ENCODE peak calls at places on chromosomes 11 and 22, in six cellular contexts. R is stomach, W is IMR-90, U is GM23338, A is hepatocyte, L is brain microvascular endothelial cell. I is an unnamed sample.

GRCh38 chr11:113444469-113445122 is 30.6 kb downstream of the DRD2 start:
- DNase-seq in U (no peak), A (no peak), W (no peak), R (no peak), L (no peak), I (no peak)

GRCh38 chr11:74754507-74755255 is 6.0 kb downstream of the RNF169 start:
- DNase-seq in A (peak), W (peak), R (no peak), U (no peak), L (peak), I (peak)

GRCh38 chr11:44149651-44150050 is 54.2 kb downstream of the EXT2 start:
- DNase-seq in U (no peak), W (peak), A (no peak), L (peak), R (no peak), I (no peak)

GRCh38 chr11:70002433-70002832 is 75.7 kb upstream of the ANO1 start:
- DNase-seq in W (no peak), U (no peak), A (no peak), L (no peak), R (no peak), I (no peak)

GRCh38 chr11:123527526-123527925 is 97.5 kb downstream of the GRAMD1B start:
- DNase-seq in R (no peak), U (no peak), W (no peak), A (no peak), L (no peak), I (no peak)

GRCh38 chr22:25388866-25389540 is 169.6 kb downstream of the CRYBB2 start:
- DNase-seq in R (no peak), L (no peak), A (no peak), U (no peak), W (no peak), I (no peak)

GRCh38 chr22:38402204-38402603 is 52.8 kb downstream of the KCNJ4 start:
- DNase-seq in L (no peak), W (no peak), A (no peak), R (no peak), U (no peak), I (no peak)

GRCh38 chr11:68962527-68963250 is 18.1 kb downstream of the MRGPRD start:
- DNase-seq in W (no peak), A (no peak), R (no peak), L (no peak), U (no peak), I (no peak)

GRCh38 chr22:25448435-25449051 is 115.9 kb upstream of the GRK3 start:
- DNase-seq in W (peak), L (peak), U (peak), R (no peak), A (peak), I (peak)

GRCh38 chr11:60938500-60938899 is 13.5 kb downstream of the SLC15A3 start:
- DNase-seq in L (no peak), A (no peak), R (no peak), U (no peak), W (no peak), I (no peak)

GRCh38 chr11:106475181-106475580 is 397.7 kb downstream of the AASDHPPT start:
- DNase-seq in R (no peak), U (no peak), A (no peak), L (no peak), W (no peak), I (no peak)

GRCh38 chr22:43848366-43849171 is 13.7 kb downstream of the SULT4A1 start:
- DNase-seq in U (peak), W (peak), L (no peak), A (peak), R (no peak), I (no peak)

GRCh38 chr11:129290966-129291365 is 84.7 kb upstream of the BARX2 start:
- DNase-seq in A (no peak), L (no peak), R (no peak), W (no peak), U (no peak), I (no peak)

GRCh38 chr11:122764691-122765090 is 73.6 kb upstream of the CRTAM start:
- DNase-seq in W (no peak), A (no peak), L (no peak), R (no peak), U (no peak), I (no peak)

GRCh38 chr11:35463211-35463810 is 44.0 kb upstream of the SLC1A2 start:
- DNase-seq in U (peak), A (no peak), W (no peak), R (no peak), L (no peak), I (no peak)

GRCh38 chr11:134987223-134987768 is 575.3 kb upstream of the B3GAT1 start:
- DNase-seq in L (no peak), U (no peak), W (no peak), R (no peak), A (peak), I (no peak)

GRCh38 chr11:60895687-60896086 is 10.7 kb downstream of the PRPF19 start:
- DNase-seq in R (no peak), U (no peak), W (no peak), A (no peak), L (no peak), I (no peak)

GRCh38 chr11:122898799-122899198 is 16.2 kb downstream of the JHY start:
- DNase-seq in L (no peak), R (no peak), W (no peak), A (no peak), U (no peak), I (no peak)

GRCh38 chr11:18372187-18372586 is 22.2 kb upstream of the LDHA start:
- DNase-seq in W (no peak), A (no peak), U (no peak), R (no peak), L (no peak), I (no peak)

GRCh38 chr11:67276821-67277230 is 10.6 kb downstream of the GRK2 start:
- DNase-seq in W (peak), U (peak), A (no peak), L (no peak), R (peak), I (peak)

GRCh38 chr11:11481371-11481770 is 128.3 kb upstream of the CSNK2A3 start:
- DNase-seq in R (no peak), W (no peak), L (no peak), A (no peak), U (no peak), I (no peak)

GRCh38 chr11:8207080-8208000 is 38.5 kb upstream of the RIC3 start:
- DNase-seq in R (peak), W (peak), A (no peak), U (no peak), L (no peak), I (peak)

GRCh38 chr22:39215070-39215396 is 29.7 kb downstream of the PDGFB start:
- DNase-seq in A (no peak), L (no peak), U (no peak), W (no peak), R (no peak), I (no peak)

GRCh38 chr11:66886671-66887221 is 29.9 kb downstream of the LRFN4 start:
- DNase-seq in A (no peak), U (no peak), R (peak), W (peak), L (peak), I (no peak)

GRCh38 chr11:9314291-9315077 is at the start of gene TMEM41B:
- DNase-seq in U (peak), W (peak), L (peak), R (peak), A (peak), I (peak)

GRCh38 chr11:85407648-85408047 is 219.5 kb downstream of the DLG2 start:
- DNase-seq in U (no peak), W (no peak), L (no peak), A (no peak), R (no peak), I (no peak)

GRCh38 chr11:115869780-115870431 is 365.7 kb upstream of the CADM1 start:
- DNase-seq in R (no peak), L (no peak), W (peak), U (peak), A (peak), I (no peak)

GRCh38 chr11:75797796-75798195 is 17.2 kb upstream of the UVRAG start:
- DNase-seq in L (no peak), R (no peak), U (no peak), A (no peak), W (peak), I (peak)

GRCh38 chr11:74311352-74311926 is at the start of gene P4HA3:
- DNase-seq in U (peak), A (peak), L (peak), W (peak), R (peak), I (no peak)

GRCh38 chr11:62602141-62603071 is 741 bp upstream of the MTA2 start:
- DNase-seq in L (no peak), A (peak), W (peak), U (peak), R (peak), I (peak)

GRCh38 chr11:83195649-83196048 is 2.1 kb downstream of the ANKRD42 start:
- DNase-seq in U (no peak), A (no peak), L (no peak), R (no peak), W (no peak), I (no peak)

GRCh38 chr11:97345031-97345430 is 955.2 kb downstream of the JRKL start:
- DNase-seq in A (no peak), R (no peak), L (no peak), W (no peak), U (no peak), I (no peak)

GRCh38 chr11:113926273-113927183 is 21.9 kb downstream of the HTR3B start:
- DNase-seq in W (no peak), U (no peak), L (no peak), A (no peak), R (no peak), I (no peak)

GRCh38 chr22:30227438-30228228 is 18.9 kb downstream of the LIF start:
- DNase-seq in R (no peak), L (no peak), U (no peak), W (no peak), A (no peak), I (no peak)

GRCh38 chr11:119421941-119422504 is 949 bp downstream of the THY1 start:
- DNase-seq in L (no peak), R (no peak), W (peak), U (peak), A (peak), I (no peak)

GRCh38 chr11:61551630-61552029 is 29.2 kb downstream of the SYT7 start:
- DNase-seq in L (no peak), W (peak), R (peak), U (no peak), A (no peak), I (peak)

GRCh38 chr11:32052218-32052617 is 38.7 kb upstream of the RCN1 start:
- DNase-seq in L (peak), W (peak), U (peak), R (peak), A (peak), I (peak)
- TF ChIP-seq CTCF in L (peak), W (peak), U (peak), R (peak), A (peak), I (peak)

DNA sequence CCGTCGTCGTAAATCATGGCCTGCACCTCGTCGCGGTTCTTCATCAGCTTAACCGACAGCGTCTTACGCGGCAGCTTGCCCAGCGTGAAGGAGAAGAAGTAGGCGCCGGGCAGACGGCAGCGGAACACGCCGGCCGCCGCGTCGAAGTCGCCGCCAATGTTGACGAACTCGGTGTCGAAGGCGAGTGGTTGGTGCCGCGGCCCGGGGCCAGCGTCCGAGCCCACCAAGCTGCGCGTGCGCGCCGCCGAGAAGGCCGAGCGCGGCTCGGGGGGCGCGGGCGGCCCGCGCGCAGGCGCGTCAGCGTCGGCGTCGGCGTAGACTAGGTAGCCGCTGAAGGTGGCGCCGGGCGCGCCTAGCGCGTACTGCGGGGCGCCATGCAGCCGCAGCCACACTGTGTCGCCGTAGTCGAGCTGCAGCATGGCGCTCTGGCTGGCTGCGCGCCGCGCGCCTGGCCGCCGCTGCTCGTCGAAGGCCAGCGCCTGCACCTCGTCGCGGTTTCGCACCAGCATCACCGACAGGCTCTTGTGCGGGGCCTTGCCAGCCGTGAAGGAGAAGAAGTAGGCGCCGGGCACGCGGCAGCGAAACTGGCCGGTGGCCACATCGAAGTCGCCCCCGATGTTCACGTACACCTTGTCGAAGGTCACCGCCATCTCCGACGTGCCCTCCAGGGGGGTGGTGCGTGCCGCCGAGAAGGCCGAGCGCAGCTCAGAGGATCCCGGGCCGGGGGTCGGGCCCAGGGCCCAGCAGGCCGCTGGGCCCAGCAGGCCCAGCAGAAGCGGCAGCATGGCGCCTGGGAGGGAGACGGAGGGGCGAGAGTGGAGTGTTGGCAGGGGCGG is 3.8 kb downstream of the FAM180B start:
- DNase-seq in A (no peak), L (no peak), R (no peak), U (peak), W (no peak), I (no peak)
- TF ChIP-seq CTCF in A (no peak), L (no peak), R (no peak), U (no peak), W (no peak), I (no peak)

DNA sequence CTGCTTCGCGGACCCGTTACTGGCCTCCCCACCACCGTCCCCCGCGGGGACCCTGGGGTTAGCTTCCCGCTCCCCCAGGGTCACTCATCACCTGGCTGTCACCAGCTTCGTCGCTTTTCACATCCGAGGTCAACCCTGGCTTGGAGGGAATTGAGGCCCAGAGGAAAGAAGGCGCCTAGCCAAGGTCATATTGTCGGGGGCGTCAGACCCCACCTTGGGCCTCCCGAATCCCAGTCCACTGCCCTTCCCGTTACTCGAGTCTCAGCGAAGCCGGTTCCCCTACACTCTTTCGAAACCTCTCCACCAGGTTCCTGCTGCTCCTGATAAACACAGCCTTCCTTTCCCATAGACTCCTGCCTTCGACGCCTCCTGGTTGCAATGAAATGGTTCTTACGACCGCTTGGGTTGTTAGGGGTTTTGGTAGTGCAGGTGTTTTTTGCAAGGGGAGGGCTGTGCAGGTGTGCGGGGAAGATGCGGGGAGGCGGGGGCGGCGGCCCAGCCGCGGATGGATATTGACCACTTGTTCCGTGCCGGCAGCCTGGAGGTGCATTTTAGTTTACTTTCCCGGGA is 634 bp downstream of the NAA40 start:
- DNase-seq in W (no peak), U (peak), A (peak), R (no peak), L (no peak), I (no peak)
- TF ChIP-seq CTCF in W (no peak), U (no peak), A (no peak), R (no peak), L (peak), I (no peak)

GRCh38 chr11:30131535-30131934 is 99.3 kb upstream of the FSHB start:
- DNase-seq in L (peak), W (no peak), U (no peak), R (no peak), A (peak), I (no peak)
- TF ChIP-seq CTCF in L (peak), W (no peak), U (no peak), R (peak), A (peak), I (no peak)

GRCh38 chr11:33743291-33743690 is 7.1 kb upstream of the CD59 start:
- DNase-seq in U (no peak), L (no peak), R (no peak), A (no peak), W (no peak), I (no peak)

GRCh38 chr11:33742249-33742851 is 6.1 kb upstream of the CD59 start:
- DNase-seq in U (no peak), L (no peak), W (no peak), A (no peak), R (no peak), I (no peak)

GRCh38 chr11:33751878-33752277 is 15.7 kb upstream of the CD59 start:
- DNase-seq in A (no peak), R (no peak), W (no peak), L (no peak), U (no peak), I (no peak)

GRCh38 chr11:33753304-33753703 is 17.1 kb upstream of the CD59 start:
- DNase-seq in A (no peak), R (no peak), L (peak), U (no peak), W (peak), I (peak)

DNA sequence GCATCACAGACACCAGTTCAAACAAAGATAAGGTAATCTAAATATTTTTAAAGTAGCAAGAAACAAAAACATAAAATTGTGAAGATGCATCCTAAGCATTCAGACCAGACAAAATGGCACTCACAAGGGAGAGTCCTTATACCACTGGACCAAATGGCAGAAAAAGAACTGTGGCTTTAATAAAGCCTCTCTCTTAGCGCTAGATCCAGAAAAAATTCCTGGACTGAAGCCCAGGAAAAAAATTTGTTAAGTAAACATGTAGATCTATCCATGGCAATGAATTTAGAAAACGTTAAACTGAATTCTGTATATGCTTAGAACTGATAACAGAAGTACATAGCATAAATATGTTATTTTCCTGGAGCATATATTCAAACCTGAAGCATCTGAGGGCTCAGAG is 11.7 kb upstream of the CD59 start:
- DNase-seq in A (no peak), R (no peak), U (no peak), W (peak), L (no peak), I (peak)
- TF ChIP-seq CTCF in A (no peak), R (no peak), U (no peak), W (no peak), L (no peak), I (no peak)

DNA sequence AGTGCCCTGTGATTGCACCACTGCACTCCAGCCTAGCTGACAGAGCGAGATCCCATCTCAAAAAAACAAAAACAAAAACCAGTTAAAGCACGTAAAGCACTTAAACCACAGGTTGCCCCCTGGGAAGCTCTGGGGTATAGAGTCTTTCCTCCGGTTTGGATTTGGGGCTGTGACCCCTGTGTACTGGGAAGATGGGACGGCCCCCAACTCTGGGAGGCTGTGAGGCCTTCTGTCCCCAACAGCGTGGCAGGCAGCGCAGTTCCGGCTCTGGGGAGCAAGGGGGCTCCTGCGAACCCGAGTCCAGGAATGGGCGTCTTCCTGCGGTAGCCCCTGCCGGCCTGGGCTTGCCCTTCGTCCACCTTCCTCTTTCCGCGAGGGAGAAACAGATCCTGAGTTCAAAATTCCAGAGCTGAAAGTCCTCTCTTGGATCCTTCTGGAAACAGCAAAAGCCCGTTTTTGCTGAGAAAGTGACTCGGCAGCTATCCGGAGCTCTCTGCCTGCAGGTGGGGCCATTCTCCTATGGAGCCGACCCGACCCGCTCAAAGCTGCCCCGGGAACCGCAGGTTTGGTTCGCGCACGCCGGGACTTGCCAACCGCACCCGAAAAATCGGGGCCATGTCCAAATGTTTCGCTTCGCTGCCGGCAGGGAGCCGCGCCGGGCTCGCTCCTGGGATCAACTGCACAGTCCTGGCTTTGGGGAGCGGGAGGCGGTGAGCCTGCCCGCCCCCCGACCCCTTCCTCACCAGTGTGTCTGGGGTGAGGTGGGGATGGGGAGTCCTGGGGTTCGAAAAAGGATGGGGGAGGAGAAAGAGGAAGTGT is 36.3 kb upstream of the POLA2 start:
- DNase-seq in A (peak), U (peak), L (peak), W (peak), R (peak), I (peak)
- TF ChIP-seq CTCF in A (peak), U (peak), L (peak), W (peak), R (peak), I (peak)

GRCh38 chr11:100574894-100575769 is 112.0 kb upstream of the ARHGAP42 start:
- DNase-seq in W (peak), A (no peak), R (no peak), L (no peak), U (peak), I (peak)
- TF ChIP-seq CTCF in W (peak), A (peak), R (no peak), L (peak), U (peak), I (peak)

DNA sequence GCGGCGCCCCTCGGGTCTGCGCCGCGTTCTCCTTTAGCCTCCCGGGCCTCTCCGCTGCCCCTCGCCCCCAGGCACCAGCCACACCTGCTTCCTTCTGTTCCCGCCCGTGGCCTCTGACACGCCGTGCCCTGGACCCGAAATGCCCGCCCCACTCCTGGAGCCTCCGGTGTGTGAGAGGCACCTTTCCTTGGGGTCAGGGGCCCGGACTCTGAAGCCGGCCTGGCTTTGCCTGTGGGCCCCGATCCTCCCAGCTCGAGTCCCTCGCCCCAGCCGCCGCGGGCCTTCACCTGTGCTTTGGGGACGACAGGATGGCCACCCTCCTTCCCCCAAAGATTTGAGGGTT is 661 bp upstream of the CDPF1 start:
- DNase-seq in U (peak), A (no peak), R (no peak), W (no peak), L (no peak), I (no peak)
- TF ChIP-seq CTCF in U (no peak), A (no peak), R (no peak), W (no peak), L (no peak), I (no peak)

GRCh38 chr11:125062931-125063428 is at the start of gene SLC37A2:
- DNase-seq in W (peak), R (peak), L (peak), U (peak), A (peak), I (peak)
- TF ChIP-seq CTCF in W (peak), R (peak), L (no peak), U (no peak), A (peak), I (peak)

I was measured in HFFc6.